ENCODE peak calls at places on chromosomes 6 and 20, in four cellular contexts. M, Q, U and D are unnamed samples.

GRCh38 chr6:151551223-151551857 is 57.5 kb downstream of the CCDC170 start:
- DNase-seq in M (no peak), Q (no peak), U (no peak), D (no peak)

GRCh38 chr20:11076434-11076833 is 402.6 kb upstream of the JAG1 start:
- DNase-seq in M (peak; percentile 61), Q (no peak), U (no peak), D (no peak)

GRCh38 chr6:122648726-122649125 is 38.5 kb downstream of the PKIB start:
- DNase-seq in M (no peak), Q (no peak), U (no peak), D (no peak)

GRCh38 chr20:63124782-63125580 is 91.0 kb downstream of the YTHDF1 start:
- DNase-seq in M (no peak), Q (no peak), U (no peak), D (no peak)

GRCh38 chr20:47317127-47317895 is 39.2 kb downstream of the ZMYND8 start:
- DNase-seq in M (no peak), Q (no peak), U (no peak), D (no peak)

GRCh38 chr6:26554669-26555504 is 16.7 kb downstream of the HMGN4 start:
- DNase-seq in M (no peak), Q (peak; percentile 91), U (no peak), D (peak; percentile 69)

GRCh38 chr6:151483968-151484367 is 9.8 kb upstream of the CCDC170 start:
- DNase-seq in M (no peak), Q (no peak), U (no peak), D (no peak)

GRCh38 chr20:4016349-4017050 is 1.1 kb upstream of the RNF24 start:
- DNase-seq in M (no peak), Q (no peak), U (no peak), D (no peak)

GRCh38 chr20:8722277-8722928 is 346.5 kb upstream of the PLCB4 start:
- DNase-seq in M (peak; percentile 53), Q (peak; percentile 81), U (peak; percentile 29), D (peak; percentile 49)

GRCh38 chr6:129749749-129750120 is 39.8 kb upstream of the ARHGAP18 start:
- DNase-seq in M (no peak), Q (peak; percentile 62), U (no peak), D (no peak)

GRCh38 chr20:45445805-45446562 is 23.6 kb upstream of the WFDC2 start:
- DNase-seq in M (no peak), Q (peak; percentile 63), U (peak; percentile 71), D (no peak)

GRCh38 chr6:40164345-40164755 is 230.1 kb upstream of the MOCS1 start:
- DNase-seq in M (no peak), Q (peak; percentile 17), U (no peak), D (peak; percentile 79)

GRCh38 chr6:42694586-42694985 is 27.8 kb downstream of the PRPH2 start:
- DNase-seq in M (no peak), Q (no peak), U (no peak), D (no peak)

GRCh38 chr6:32114853-32115252 is 5.7 kb upstream of the TNXB start:
- DNase-seq in M (no peak), Q (no peak), U (no peak), D (no peak)

GRCh38 chr6:41785689-41786450 is 1.6 kb upstream of the TOMM6 start:
- DNase-seq in M (no peak), Q (no peak), U (peak; percentile 51), D (no peak)

GRCh38 chr20:62159835-62160234 is 16.3 kb downstream of the SS18L1 start:
- DNase-seq in M (no peak), Q (no peak), U (no peak), D (no peak)

GRCh38 chr6:133241901-133242760 is 974 bp downstream of the EYA4 start:
- DNase-seq in M (peak; percentile 73), Q (no peak), U (peak; percentile 37), D (no peak)

GRCh38 chr20:58647162-58647813 is 3.8 kb upstream of the STX16 start:
- DNase-seq in M (no peak), Q (peak; percentile 20), U (no peak), D (no peak)

GRCh38 chr20:47019106-47019824 is 124.6 kb downstream of the EYA2 start:
- DNase-seq in M (no peak), Q (no peak), U (no peak), D (no peak)

GRCh38 chr20:58435237-58435636 is 46.2 kb downstream of the VAPB start:
- DNase-seq in M (no peak), Q (no peak), U (no peak), D (no peak)

GRCh38 chr6:109523478-109523877 is 40.5 kb upstream of the ZBTB24 start:
- DNase-seq in M (no peak), Q (no peak), U (no peak), D (no peak)

GRCh38 chr6:166592818-166593217 is 6.3 kb upstream of the RAMACL start:
- DNase-seq in M (no peak), Q (no peak), U (no peak), D (no peak)

GRCh38 chr20:16283307-16283706 is 289.9 kb downstream of the KIF16B start:
- DNase-seq in M (no peak), Q (no peak), U (no peak), D (no peak)

GRCh38 chr20:23225407-23226060 is 125.1 kb upstream of the NXT1 start:
- DNase-seq in M (no peak), Q (no peak), U (no peak), D (no peak)

GRCh38 chr20:49957487-49957938 is 21.3 kb downstream of the RNF114 start:
- DNase-seq in M (no peak), Q (no peak), U (no peak), D (no peak)

GRCh38 chr20:8078528-8078914 is 53.5 kb upstream of the PLCB1 start:
- DNase-seq in M (no peak), Q (no peak), U (no peak), D (no peak)

GRCh38 chr6:108156180-108156937 is 9.5 kb upstream of the NR2E1 start:
- DNase-seq in M (peak; percentile 20), Q (no peak), U (no peak), D (no peak)

GRCh38 chr6:169700296-169700695 is 1.5 kb downstream of the WDR27 start:
- DNase-seq in M (no peak), Q (no peak), U (no peak), D (no peak)

GRCh38 chr20:7146552-7147219 is 379.2 kb downstream of the BMP2 start:
- DNase-seq in M (no peak), Q (no peak), U (no peak), D (no peak)

GRCh38 chr6:133512410-133513016 is 271.4 kb downstream of the EYA4 start:
- DNase-seq in M (peak; percentile 13), Q (peak; percentile 65), U (peak; percentile 10), D (no peak)

GRCh38 chr6:168537485-168537884 is 96.5 kb downstream of the SMOC2 start:
- DNase-seq in M (no peak), Q (no peak), U (no peak), D (no peak)

GRCh38 chr20:542777-543368 is 717 bp downstream of the CSNK2A1 start:
- DNase-seq in M (no peak), Q (peak; percentile 75), U (no peak), D (no peak)

GRCh38 chr6:41408982-41409381 is 73.6 kb downstream of the NCR2 start:
- DNase-seq in M (no peak), Q (no peak), U (no peak), D (no peak)

GRCh38 chr6:147508871-147509608 is 550 bp downstream of the SAMD5 start:
- DNase-seq in M (no peak), Q (no peak), U (no peak), D (no peak)

GRCh38 chr20:44271915-44272663 is 25.0 kb downstream of the GDAP1L1 start:
- DNase-seq in M (no peak), Q (no peak), U (no peak), D (no peak)

GRCh38 chr6:25053875-25054371 is 118.2 kb upstream of the RIPOR2 start:
- DNase-seq in M (no peak), Q (no peak), U (no peak), D (no peak)

GRCh38 chr6:27505209-27506027 is 32.5 kb upstream of the ZNF184 start:
- DNase-seq in M (peak; percentile 1), Q (no peak), U (no peak), D (peak; percentile 31)

GRCh38 chr20:36399147-36399968 is 93.2 kb downstream of the DLGAP4 start:
- DNase-seq in M (no peak), Q (peak; percentile 87), U (peak; percentile 81), D (peak; percentile 46)